ENCODE peak calls at places on chromosomes 6 and 20, in eight cellular contexts. G is astrocyte, Y is body of pancreas, U is colonic mucosa, H is bronchial epithelial cell, P is BJ, D is choroid plexus epithelial cell, S is AG09309. B is an unnamed sample.

GRCh38 chr6:27814665-27815424 is 97.4 kb downstream of the OR2B2 start:
- DNase-seq in G (peak; percentile 92), Y (peak; percentile 86), U (peak; percentile 85), H (peak; percentile 90), P (peak; percentile 83), D (peak; percentile 98), S (peak; percentile 86), B (peak; percentile 95)

GRCh38 chr6:111985202-111985731 is 68.6 kb upstream of the CCN6 start:
- DNase-seq in G (peak; percentile 99), Y (peak; percentile 51), U (no peak), H (peak; percentile 99), P (peak; percentile 82), D (peak; percentile 91), S (peak; percentile 79), B (peak; percentile 21)

GRCh38 chr6:5141046-5141445 is 55.9 kb downstream of the PPP1R3G start:
- DNase-seq in G (no peak), Y (no peak), U (no peak), H (peak; percentile 63), P (no peak), D (no peak), S (no peak), B (no peak)

GRCh38 chr6:15062311-15063252 is 183.3 kb upstream of the JARID2 start:
- DNase-seq in G (peak; percentile 99), Y (no peak), U (no peak), H (peak; percentile 100), P (no peak), D (peak; percentile 97), S (peak; percentile 83), B (no peak)

GRCh38 chr6:47047479-47048411 is 5.6 kb upstream of the ADGRF1 start:
- DNase-seq in G (peak; percentile 83), Y (peak; percentile 72), U (peak; percentile 60), H (peak; percentile 84), P (peak; percentile 53), D (peak; percentile 91), S (peak; percentile 57), B (peak; percentile 95)

GRCh38 chr6:35505985-35506384 is 6.7 kb downstream of the TULP1 start:
- DNase-seq in G (no peak), Y (no peak), U (no peak), H (no peak), P (no peak), D (no peak), S (no peak), B (no peak)

GRCh38 chr20:53891306-53891894 is 179.0 kb downstream of the BCAS1 start:
- DNase-seq in G (no peak), Y (no peak), U (no peak), H (peak; percentile 30), P (no peak), D (no peak), S (no peak), B (no peak)

GRCh38 chr6:79777713-79778579 is 146.8 kb downstream of the SH3BGRL2 start:
- DNase-seq in G (peak; percentile 11), Y (peak; percentile 81), U (peak; percentile 79), H (peak; percentile 60), P (no peak), D (peak; percentile 75), S (peak; percentile 1), B (no peak)

GRCh38 chr20:40683221-40683893 is 5.7 kb downstream of the MAFB start:
- DNase-seq in G (peak; percentile 14), Y (peak; percentile 45), U (no peak), H (peak; percentile 29), P (no peak), D (peak; percentile 39), S (no peak), B (no peak)

GRCh38 chr6:118509009-118509617 is 39.0 kb upstream of the PLN start:
- DNase-seq in G (peak; percentile 22), Y (peak; percentile 13), U (no peak), H (peak; percentile 33), P (no peak), D (peak; percentile 76), S (no peak), B (no peak)

GRCh38 chr6:79455446-79455845 is 81.8 kb downstream of the LCA5 start:
- DNase-seq in G (no peak), Y (no peak), U (no peak), H (no peak), P (no peak), D (no peak), S (no peak), B (no peak)

GRCh38 chr6:45415778-45416518 is 38.2 kb upstream of the SUPT3H start:
- DNase-seq in G (no peak), Y (no peak), U (no peak), H (no peak), P (no peak), D (no peak), S (no peak), B (no peak)

GRCh38 chr6:25327372-25327771 is 48.2 kb downstream of the CARMIL1 start:
- DNase-seq in G (no peak), Y (no peak), U (no peak), H (no peak), P (no peak), D (no peak), S (no peak), B (no peak)

GRCh38 chr6:47196113-47196512 is 113.6 kb downstream of the TNFRSF21 start:
- DNase-seq in G (no peak), Y (no peak), U (no peak), H (peak; percentile 46), P (no peak), D (no peak), S (no peak), B (no peak)

GRCh38 chr6:158894192-158894591 is 75.0 kb upstream of the EZR start:
- DNase-seq in G (peak; percentile 90), Y (no peak), U (no peak), H (peak; percentile 82), P (peak; percentile 74), D (peak; percentile 92), S (peak; percentile 53), B (no peak)

GRCh38 chr6:108727966-108728730 is 120.1 kb upstream of the ARMC2 start:
- DNase-seq in G (no peak), Y (no peak), U (no peak), H (no peak), P (no peak), D (no peak), S (no peak), B (no peak)

GRCh38 chr20:14617123-14617522 is 279.7 kb upstream of the FLRT3 start:
- DNase-seq in G (peak; percentile 6), Y (no peak), U (no peak), H (peak; percentile 74), P (no peak), D (no peak), S (no peak), B (no peak)

GRCh38 chr20:14619411-14619810 is 282.0 kb upstream of the FLRT3 start:
- DNase-seq in G (no peak), Y (no peak), U (no peak), H (no peak), P (no peak), D (no peak), S (no peak), B (no peak)

GRCh38 chr20:14622796-14623195 is 285.4 kb upstream of the FLRT3 start:
- DNase-seq in G (peak; percentile 16), Y (no peak), U (no peak), H (peak; percentile 91), P (no peak), D (peak; percentile 70), S (no peak), B (no peak)
- TF ChIP-seq CTCF in G (no peak), Y (no peak), U (no peak), H (peak; percentile 55), P (peak; percentile 30), D (peak; percentile 50), S (no peak), B (peak; percentile 3)

DNA sequence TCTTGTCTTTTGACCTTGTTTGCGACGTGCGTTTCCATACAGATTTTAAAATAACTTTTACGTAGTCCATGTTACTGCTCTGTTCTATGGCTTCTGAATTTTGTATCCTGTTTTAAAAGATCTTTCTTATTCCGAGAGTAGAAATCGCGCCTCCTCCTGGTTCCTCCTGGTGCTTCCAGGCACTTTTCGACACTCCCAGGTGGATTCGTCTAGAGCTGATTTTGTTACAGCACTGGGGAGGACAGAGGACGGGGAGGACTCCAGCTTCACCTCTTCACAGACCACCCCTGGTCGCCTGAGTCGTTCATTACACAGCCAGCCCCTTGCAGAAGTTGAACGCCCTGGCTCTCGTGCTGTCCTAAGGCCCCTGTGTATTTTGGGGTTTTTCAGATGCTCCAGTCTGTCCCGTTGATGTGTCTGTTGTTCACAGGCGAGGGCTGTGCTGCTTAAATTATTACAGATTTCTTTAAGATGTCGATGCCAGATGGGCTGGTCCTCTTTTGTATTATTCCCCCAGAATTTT is 30.4 kb downstream of the COL20A1 start:
- DNase-seq in G (no peak), Y (no peak), U (no peak), H (no peak), P (no peak), D (no peak), S (no peak), B (no peak)
- TF ChIP-seq CTCF in G (no peak), Y (no peak), U (no peak), H (no peak), P (no peak), D (peak; percentile 7), S (peak; percentile 31), B (peak; percentile 50)

DNA sequence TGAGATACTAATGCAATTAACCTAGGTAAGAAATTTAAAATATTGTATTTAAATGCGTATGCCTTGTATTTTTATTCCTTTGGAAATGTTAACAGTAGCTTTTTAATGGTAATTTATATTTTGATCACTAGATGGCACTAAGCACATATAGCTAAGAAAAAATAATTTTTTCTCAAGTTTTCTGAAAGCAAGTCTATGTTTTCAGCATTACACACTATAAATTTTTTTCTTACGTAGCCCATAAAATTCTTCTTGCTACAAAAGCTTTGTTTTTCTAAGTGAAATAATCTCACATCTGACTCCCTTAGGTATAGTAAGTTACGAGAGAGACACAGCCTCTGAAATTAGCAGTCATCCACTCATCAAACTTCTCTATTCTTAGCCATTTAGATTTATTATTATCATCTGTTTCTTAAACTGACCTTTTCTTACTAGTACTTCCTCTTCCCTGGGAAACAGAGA is 35.7 kb downstream of the TSPYL4 start:
- DNase-seq in G (no peak), Y (no peak), U (no peak), H (peak; percentile 46), P (no peak), D (peak; percentile 49), S (no peak), B (no peak)
- TF ChIP-seq CTCF in G (peak; percentile 35), Y (no peak), U (peak; percentile 39), H (peak; percentile 16), P (peak; percentile 39), D (peak; percentile 37), S (peak; percentile 27), B (peak; percentile 16)

DNA sequence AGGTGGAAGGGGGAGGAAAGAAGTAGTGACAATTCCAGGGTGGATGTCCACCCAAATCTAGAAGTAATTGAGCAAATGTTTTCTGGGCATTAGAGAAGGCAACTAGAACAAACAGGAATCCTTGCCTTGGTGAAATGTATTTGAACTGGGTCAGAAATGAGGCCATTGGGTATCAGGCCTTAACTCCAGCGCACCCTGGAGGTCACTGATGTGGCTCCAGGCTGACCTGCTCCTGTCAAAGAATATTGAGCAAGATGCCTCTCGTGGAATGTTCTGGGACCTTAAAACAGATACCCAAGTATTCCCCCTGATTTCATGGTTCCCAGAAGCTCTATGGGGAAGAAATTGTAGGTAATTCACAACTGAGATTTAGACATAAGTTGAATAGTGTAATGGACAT is 6.9 kb downstream of the HLA-DPB1 start:
- DNase-seq in G (no peak), Y (peak; percentile 58), U (no peak), H (no peak), P (no peak), D (peak; percentile 65), S (no peak), B (no peak)
- TF ChIP-seq CTCF in G (peak; percentile 8), Y (peak; percentile 30), U (peak; percentile 53), H (peak; percentile 5), P (no peak), D (peak; percentile 71), S (no peak), B (peak; percentile 32)